ENCODE peak calls at places on chromosomes 13 and 19, in four cellular contexts. B is SW 1271, E is HEK293T, F is foreskin fibroblast. M is an unnamed sample.

GRCh38 chr13:35839746-35840273 is 291.4 kb downstream of the DCLK1 start:
- DNase-seq in F (no peak), E (no peak), B (no peak), M (no peak)

GRCh38 chr19:42553292-42554045 is 25.2 kb upstream of the CEACAM1 start:
- DNase-seq in E (no peak), F (peak; percentile 66), B (no peak), M (peak; percentile 62)

GRCh38 chr19:46736544-46737274 is 9.1 kb upstream of the FKRP start:
- DNase-seq in B (no peak), E (no peak), F (no peak), M (no peak)

GRCh38 chr19:51398096-51398704 is 7.8 kb upstream of the C19orf84 start:
- DNase-seq in F (peak; percentile 50), B (peak; percentile 14), E (peak; percentile 23), M (peak; percentile 60)

GRCh38 chr13:113576597-113576996 is 8.0 kb upstream of the TFDP1 start:
- DNase-seq in B (no peak), E (no peak), F (no peak), M (no peak)

GRCh38 chr13:100484708-100485107 is 103.9 kb downstream of the GGACT start:
- DNase-seq in B (no peak), E (no peak), F (no peak), M (no peak)

GRCh38 chr13:94595006-94595942 is 678 bp downstream of the TGDS start:
- DNase-seq in B (no peak), F (peak; percentile 54), E (peak; percentile 68), M (peak; percentile 65)

GRCh38 chr13:53311561-53311960 is 282.9 kb downstream of the OLFM4 start:
- DNase-seq in F (no peak), E (no peak), B (no peak), M (no peak)

GRCh38 chr19:55519461-55520311 is 17.2 kb downstream of the SBK2 start:
- DNase-seq in F (peak; percentile 91), B (no peak), E (no peak), M (no peak)

GRCh38 chr13:31835932-31836331 is 96.6 kb downstream of the RXFP2 start:
- DNase-seq in B (no peak), F (peak; percentile 86), E (no peak), M (no peak)

GRCh38 chr19:49741210-49741844 is 21.8 kb downstream of the TSKS start:
- DNase-seq in F (no peak), E (no peak), B (no peak), M (no peak)

GRCh38 chr19:18899624-18900560 is 3.9 kb upstream of the CERS1 start:
- DNase-seq in E (no peak), B (no peak), F (no peak), M (no peak)

GRCh38 chr13:100668408-100668807 is 6.2 kb downstream of the TMTC4 start:
- DNase-seq in B (no peak), F (peak; percentile 60), E (no peak), M (no peak)

GRCh38 chr13:89678722-89679121 is 1668.8 kb upstream of the MIR17HG start:
- DNase-seq in B (no peak), F (no peak), E (no peak), M (no peak)

GRCh38 chr19:39403331-39404312 is 3.0 kb upstream of the ZFP36 start:
- DNase-seq in E (no peak), F (peak; percentile 100), B (peak; percentile 77), M (peak; percentile 83)

GRCh38 chr19:44869728-44870470 is 21.2 kb upstream of the TOMM40 start:
- DNase-seq in B (no peak), F (peak; percentile 25), E (no peak), M (peak; percentile 78)

GRCh38 chr19:14577885-14578427 is 4.9 kb upstream of the CLEC17A start:
- DNase-seq in F (peak; percentile 52), E (no peak), B (no peak), M (no peak)

GRCh38 chr13:90502143-90502542 is 845.3 kb upstream of the MIR17HG start:
- DNase-seq in B (no peak), F (no peak), E (no peak), M (no peak)

GRCh38 chr13:99228737-99229691 is 28.4 kb downstream of the UBAC2 start:
- DNase-seq in E (no peak), F (peak; percentile 79), B (no peak), M (peak; percentile 27)

GRCh38 chr13:88144580-88144979 is 473.4 kb downstream of the SLITRK5 start:
- DNase-seq in E (no peak), F (no peak), B (no peak), M (no peak)

GRCh38 chr13:112888238-112889111 is 80.5 kb upstream of the MCF2L start:
- DNase-seq in F (no peak), B (no peak), E (no peak), M (no peak)

GRCh38 chr13:110559429-110559943 is 2.0 kb downstream of the RAB20 start:
- DNase-seq in E (no peak), F (peak; percentile 76), B (no peak), M (peak; percentile 39)

GRCh38 chr19:6947745-6948144 is 60.4 kb downstream of the ADGRE1 start:
- DNase-seq in E (peak; percentile 16), F (peak; percentile 30), B (no peak), M (no peak)

GRCh38 chr19:35566738-35567137 is 3.3 kb upstream of the ATP4A start:
- DNase-seq in B (no peak), F (no peak), E (no peak), M (no peak)

GRCh38 chr19:4013886-4014540 is 6.5 kb downstream of the PIAS4 start:
- DNase-seq in E (no peak), F (no peak), B (no peak), M (no peak)

GRCh38 chr13:109700176-109700575 is 86.2 kb downstream of the IRS2 start:
- DNase-seq in F (peak; percentile 86), E (no peak), B (no peak), M (peak; percentile 98)

GRCh38 chr13:61410669-61411297 is 4.9 kb downstream of the PCDH20 start:
- DNase-seq in E (peak; percentile 10), F (no peak), B (no peak), M (peak; percentile 15)

GRCh38 chr13:93039131-93039530 is 187.5 kb upstream of the GPC6 start:
- DNase-seq in E (no peak), B (no peak), F (peak; percentile 2), M (no peak)

GRCh38 chr19:56839665-56840451 is 668 bp downstream of the PEG3 start:
- DNase-seq in F (peak; percentile 74), B (no peak), E (no peak), M (no peak)

GRCh38 chr19:676343-677105 is at the start of gene FSTL3:
- DNase-seq in F (peak; percentile 64), E (no peak), B (no peak), M (no peak)

GRCh38 chr13:110509478-110509926 is 52.0 kb downstream of the RAB20 start:
- DNase-seq in B (no peak), F (peak; percentile 38), E (no peak), M (no peak)

GRCh38 chr13:98910501-98910951 is 67.3 kb downstream of the DOCK9 start:
- DNase-seq in B (peak; percentile 86), F (peak; percentile 76), E (no peak), M (no peak)

GRCh38 chr13:30569901-30570576 is 47.7 kb upstream of the USPL1 start:
- DNase-seq in E (no peak), B (peak; percentile 56), F (peak; percentile 95), M (no peak)

GRCh38 chr13:23966691-23967615 is 69.7 kb upstream of the C1QTNF9B start:
- DNase-seq in F (no peak), E (no peak), B (no peak), M (no peak)

GRCh38 chr13:90738881-90739280 is 608.6 kb upstream of the MIR17HG start:
- DNase-seq in B (no peak), E (no peak), F (no peak), M (no peak)

GRCh38 chr13:77696006-77696862 is 1.3 kb upstream of the SLAIN1 start:
- DNase-seq in F (peak; percentile 1), E (no peak), B (no peak), M (no peak)